ENCODE peak calls at places on chromosomes 12 and 14, in six cellular contexts. I is heart left ventricle; C is lower lobe of right lung; E is right atrium auricular region; P is CD8-positive, alpha-beta T cell; N is right cardiac atrium. U is an unnamed sample.
A peak's percentile ranks its signal among the peaks of the same experiment; 100 is the strongest.

GRCh38 chr14:93047661-93048060 is 68.1 kb downstream of the ITPK1 start:
- DNase-seq in N (peak; percentile 33), I (no peak), P (no peak), C (no peak), E (no peak), U (no peak)

GRCh38 chr14:88793259-88793625 is 489 bp upstream of the EML5 start:
- DNase-seq in C (no peak), N (no peak), P (no peak), I (no peak), E (no peak), U (no peak)

GRCh38 chr14:85601246-85601645 is 71.3 kb downstream of the FLRT2 start:
- DNase-seq in P (no peak), N (no peak), I (no peak), C (no peak), E (no peak), U (no peak)

GRCh38 chr12:47768323-47768811 is 4.7 kb upstream of the SLC48A1 start:
- DNase-seq in E (no peak), I (no peak), P (no peak), C (no peak), N (no peak), U (no peak)

GRCh38 chr14:63787995-63788946 is 60.4 kb upstream of the SGPP1 start:
- DNase-seq in I (no peak), E (no peak), P (no peak), N (no peak), C (no peak), U (no peak)

GRCh38 chr12:12467222-12467621 is 95.4 kb downstream of the DUSP16 start:
- DNase-seq in C (no peak), E (no peak), N (no peak), I (no peak), P (no peak), U (no peak)

GRCh38 chr14:104296388-104297312 is 158.3 kb downstream of the KIF26A start:
- DNase-seq in C (peak; percentile 20), N (peak; percentile 76), P (no peak), I (no peak), E (no peak), U (peak; percentile 31)

GRCh38 chr12:112149596-112149995 is 24.2 kb downstream of the TRAFD1 start:
- DNase-seq in C (no peak), I (no peak), N (no peak), P (no peak), E (peak; percentile 16), U (no peak)

GRCh38 chr14:63155511-63156189 is 48.6 kb upstream of the RHOJ start:
- DNase-seq in N (no peak), E (no peak), I (no peak), P (no peak), C (no peak), U (no peak)

GRCh38 chr12:111841236-111841749 is 735 bp upstream of the MAPKAPK5 start:
- DNase-seq in I (no peak), E (no peak), C (no peak), P (no peak), N (no peak), U (no peak)

GRCh38 chr14:85241022-85241880 is 288.7 kb upstream of the FLRT2 start:
- DNase-seq in C (no peak), E (no peak), P (no peak), N (peak; percentile 50), I (no peak), U (no peak)

GRCh38 chr14:49961270-49962222 is 68.7 kb downstream of the ARF6 start:
- DNase-seq in I (no peak), P (no peak), E (peak; percentile 13), N (no peak), C (no peak), U (no peak)

GRCh38 chr12:89501793-89502192 is 22.8 kb downstream of the GALNT4 start:
- DNase-seq in E (no peak), P (no peak), N (no peak), C (no peak), I (no peak), U (no peak)

GRCh38 chr12:52971701-52972329 is 22.9 kb downstream of the KRT18 start:
- DNase-seq in C (no peak), E (no peak), I (no peak), N (no peak), P (no peak), U (no peak)

GRCh38 chr12:100553851-100554404 is 19.6 kb upstream of the GAS2L3 start:
- DNase-seq in P (no peak), N (no peak), E (no peak), C (no peak), I (no peak), U (no peak)

GRCh38 chr14:72800848-72801370 is 93.0 kb downstream of the DPF3 start:
- DNase-seq in P (no peak), I (no peak), N (no peak), E (no peak), C (no peak), U (peak; percentile 11)

DNA sequence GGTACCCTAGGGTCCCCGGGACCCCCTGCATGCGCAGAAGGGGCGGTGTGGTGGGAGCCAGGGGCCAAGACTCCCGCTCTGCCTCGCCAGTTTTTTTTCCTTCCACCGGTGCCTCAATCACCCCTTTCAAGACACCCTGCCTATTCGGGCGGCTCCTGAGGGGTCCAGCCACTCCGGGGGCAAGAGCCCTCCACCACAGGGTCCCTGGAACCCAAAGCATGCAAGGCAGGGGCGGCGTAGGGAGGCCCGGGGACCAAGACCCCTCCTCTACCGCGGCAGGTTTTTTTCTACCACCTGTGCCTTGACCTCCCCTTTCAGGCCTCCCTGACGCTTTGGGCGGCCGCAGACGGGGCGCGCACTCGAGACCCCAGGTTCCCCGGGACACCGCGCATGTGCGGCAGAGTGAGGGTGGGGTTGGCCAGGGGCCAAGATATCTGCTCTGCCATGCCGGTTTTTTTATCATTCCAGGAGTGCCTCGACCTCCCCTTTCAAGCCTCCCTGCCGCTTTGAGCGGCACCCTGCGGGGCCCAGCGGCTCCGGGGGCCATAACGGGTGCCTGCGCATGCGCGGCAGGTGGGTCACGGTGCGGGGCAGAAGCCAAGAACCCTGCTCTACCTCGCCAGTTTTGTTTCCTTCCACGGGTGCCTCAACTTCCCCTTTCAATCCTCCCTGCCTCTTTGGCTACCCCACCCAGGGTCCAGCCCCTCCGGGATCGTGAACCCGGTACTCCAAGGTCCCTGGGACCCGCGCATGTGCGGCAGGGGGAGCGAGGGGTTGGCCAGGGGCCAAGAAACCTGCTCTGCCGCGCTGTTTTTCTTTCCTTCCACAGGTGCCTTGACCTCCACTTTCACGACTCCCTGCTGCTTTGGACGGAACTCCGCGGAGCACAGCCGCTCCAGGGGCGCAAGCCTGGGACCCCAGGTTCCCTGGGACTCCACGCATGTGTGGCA is 328.1 kb downstream of the ALG10 start:
- DNase-seq in N (no peak), E (no peak), I (no peak), P (no peak), C (no peak), U (no peak)
- H3K4me3 ChIP-seq in N (no peak overlapping the region), E (no peak overlapping the region), I (no peak overlapping the region), P (no peak overlapping the region), C (no peak overlapping the region), U (no peak overlapping the region)

GRCh38 chr12:108837239-108837638 is 20.1 kb downstream of the SSH1 start:
- DNase-seq in C (peak; percentile 7), E (no peak), I (no peak), P (no peak), N (no peak), U (no peak)
- H3K27ac ChIP-seq in C (peak overlapping the region; percentile 86), E (peak overlapping the region; percentile 94), I (peak overlapping the region; percentile 94), P (no peak overlapping the region), N (peak overlapping the region; percentile 85), U (no peak overlapping the region)

GRCh38 chr12:106081606-106082005 is 57.1 kb downstream of the NUAK1 start:
- DNase-seq in C (no peak), P (no peak), E (peak; percentile 36), I (no peak), N (no peak), U (no peak)
- H3K4me1 ChIP-seq in C (peaks cover 33% of the 10 kb centered on the region), P (no peaks in the 10 kb centered on the region), E (peaks cover 60% of the 10 kb centered on the region), I (peaks cover 39% of the 10 kb centered on the region), N (peaks cover 27% of the 10 kb centered on the region), U (no peaks in the 10 kb centered on the region)

GRCh38 chr14:100568164-100568997 is 18.8 kb downstream of the BEGAIN start:
- DNase-seq in N (no peak), E (no peak), I (no peak), P (no peak), C (no peak), U (no peak)

GRCh38 chr14:100566586-100566985 is 20.6 kb downstream of the BEGAIN start:
- DNase-seq in N (no peak), C (no peak), I (no peak), E (no peak), P (no peak), U (no peak)

GRCh38 chr14:100567009-100567876 is 20.0 kb downstream of the BEGAIN start:
- DNase-seq in I (no peak), N (peak; percentile 77), E (no peak), P (no peak), C (no peak), U (no peak)

GRCh38 chr14:100568998-100569733 is 18.1 kb downstream of the BEGAIN start:
- DNase-seq in I (no peak), E (no peak), N (no peak), P (no peak), C (no peak), U (no peak)

DNA sequence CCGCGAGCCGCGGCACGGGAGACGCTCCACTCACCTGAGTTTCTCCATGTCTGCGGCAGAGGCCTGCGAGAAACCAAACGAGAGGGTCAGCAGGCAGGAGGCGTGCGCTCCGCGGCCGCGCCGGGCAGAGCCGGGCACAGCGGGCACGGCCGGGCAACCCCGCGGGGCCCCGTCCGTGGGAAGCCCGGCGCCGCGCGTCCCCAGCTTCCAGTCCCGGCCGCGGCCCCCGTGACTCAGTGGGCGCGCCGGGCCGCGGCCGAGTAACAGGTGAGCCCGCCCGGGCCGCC is 19.4 kb downstream of the BEGAIN start:
- DNase-seq in P (no peak), C (no peak), E (no peak), N (no peak), I (no peak), U (no peak)
- H3K4me3 ChIP-seq in P (no peak overlapping the region), C (peak overlapping the region; percentile 56), E (peak overlapping the region; percentile 54), N (peak overlapping the region; percentile 59), I (peak overlapping the region; percentile 52), U (no peak overlapping the region)

GRCh38 chr14:65237956-65238355 is 135.6 kb upstream of the MAX start:
- DNase-seq in P (no peak), C (no peak), N (no peak), E (no peak), I (no peak), U (no peak)
- H3K27ac ChIP-seq in P (no peak overlapping the region), C (no peak overlapping the region), N (no peak overlapping the region), E (no peak overlapping the region), I (no peak overlapping the region), U (no peak overlapping the region)

DNA sequence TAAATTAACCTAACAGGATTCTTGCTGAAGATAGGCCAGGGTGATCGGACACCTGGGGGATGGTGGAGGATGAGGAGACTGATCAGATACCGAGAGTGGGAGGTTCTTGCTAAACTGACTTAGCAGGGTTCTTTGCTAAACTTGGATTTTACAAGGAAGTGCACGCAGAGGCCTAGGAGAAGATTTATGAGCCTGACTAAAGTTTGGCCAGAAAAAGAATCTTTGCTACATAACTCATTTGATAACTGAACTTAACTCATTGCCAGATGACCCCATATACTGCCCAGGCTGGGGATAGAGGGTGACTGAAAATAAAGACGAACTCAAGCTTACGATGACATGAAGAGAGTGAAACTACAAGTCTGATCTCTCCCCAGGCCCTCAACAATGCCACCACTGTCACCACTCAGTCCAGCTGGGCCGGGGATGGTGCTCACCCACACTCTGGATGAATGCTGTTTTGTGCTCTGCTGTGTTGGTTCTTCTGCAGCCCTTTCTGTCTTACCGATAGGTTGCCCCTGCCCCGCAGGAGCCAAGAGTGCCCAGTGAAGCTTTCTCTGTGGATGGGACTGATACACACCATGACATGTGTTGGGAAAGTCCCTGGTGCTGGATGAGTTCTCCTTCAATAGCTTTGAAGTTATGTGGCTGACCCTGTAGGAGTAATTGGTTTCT is 29.0 kb downstream of the PPFIBP1 start:
- DNase-seq in C (no peak), E (no peak), P (no peak), N (no peak), I (no peak), U (no peak)
- H3K4me1 ChIP-seq in C (peaks cover 87% of the 10 kb centered on the region), E (peaks cover 98% of the 10 kb centered on the region), P (no peaks in the 10 kb centered on the region), N (peaks cover 17% of the 10 kb centered on the region), I (peaks cover 82% of the 10 kb centered on the region), U (no peaks in the 10 kb centered on the region)